ENCODE peak calls at places on chromosomes 4 and X, in six cellular contexts. X, S, D, F, J and V are unnamed samples.

GRCh38 chrX:19964017-19964710 is 26.7 kb downstream of the BCLAF3 start:
- DNase-seq in X (no peak), S (no peak), D (no peak), F (no peak), J (no peak), V (peak; percentile 62)

GRCh38 chr4:105944535-105944934 is 49.3 kb downstream of the NPNT start:
- DNase-seq in X (peak; percentile 53), S (no peak), D (no peak), F (no peak), J (no peak), V (no peak)

GRCh38 chrX:147351644-147352043 is 537.1 kb upstream of the CXorf51A start:
- DNase-seq in X (no peak), S (no peak), D (no peak), F (no peak), J (no peak), V (no peak)

GRCh38 chr4:118265312-118266144 is 87.3 kb downstream of the PRSS12 start:
- DNase-seq in X (peak; percentile 17), S (peak; percentile 71), D (no peak), F (no peak), J (peak; percentile 60), V (no peak)

GRCh38 chrX:121642415-121642814 is 595.0 kb downstream of the GLUD2 start:
- DNase-seq in X (peak; percentile 33), S (no peak), D (no peak), F (no peak), J (no peak), V (peak; percentile 2)

GRCh38 chrX:15127010-15127409 is 142.9 kb downstream of the ASB9 start:
- DNase-seq in X (no peak), S (no peak), D (no peak), F (no peak), J (no peak), V (peak; percentile 40)

GRCh38 chr4:148126825-148127224 is 315.4 kb downstream of the NR3C2 start:
- DNase-seq in X (peak; percentile 3), S (no peak), D (no peak), F (no peak), J (no peak), V (no peak)

GRCh38 chr4:158949094-158949493 is 153.8 kb upstream of the RAPGEF2 start:
- DNase-seq in X (peak; percentile 56), S (no peak), D (no peak), F (no peak), J (no peak), V (peak; percentile 35)

GRCh38 chrX:148940411-148940996 is 440.1 kb downstream of the AFF2 start:
- DNase-seq in X (no peak), S (no peak), D (no peak), F (no peak), J (no peak), V (no peak)

GRCh38 chr4:107619065-107619464 is 101.0 kb downstream of the PAPSS1 start:
- DNase-seq in X (peak; percentile 90), S (no peak), D (no peak), F (no peak), J (no peak), V (no peak)

GRCh38 chr4:150855981-150856510 is 159.0 kb downstream of the LRBA start:
- DNase-seq in X (no peak), S (no peak), D (no peak), F (no peak), J (no peak), V (no peak)
- TF ChIP-seq EZH2phosphoT487 in X (no peak), S (no peak), D (no peak), F (no peak), J (no peak), V (no peak)

DNA sequence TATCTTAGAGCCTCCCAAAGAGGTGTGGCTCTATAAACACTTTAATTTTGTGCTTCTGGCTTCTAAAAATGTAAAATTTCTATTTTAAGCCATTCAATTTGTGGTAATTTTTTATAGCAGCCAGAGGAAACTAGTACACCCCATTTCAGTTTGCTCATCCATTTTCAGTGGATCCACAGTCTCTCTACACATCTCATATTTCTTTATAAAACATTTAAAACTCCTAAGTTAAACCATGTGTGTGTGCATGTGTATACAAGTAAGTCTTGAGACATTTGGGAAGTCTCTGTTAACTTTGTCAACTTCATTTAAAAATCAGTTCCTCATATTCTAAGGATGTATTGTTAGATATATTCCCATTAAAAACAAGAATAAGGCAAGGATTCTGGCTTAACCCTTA is 273.2 kb downstream of the IL15 start:
- DNase-seq in X (no peak), S (no peak), D (no peak), F (no peak), J (no peak), V (no peak)
- TF ChIP-seq EZH2phosphoT487 in X (no peak), S (no peak), D (no peak), F (no peak), J (no peak), V (no peak)

DNA sequence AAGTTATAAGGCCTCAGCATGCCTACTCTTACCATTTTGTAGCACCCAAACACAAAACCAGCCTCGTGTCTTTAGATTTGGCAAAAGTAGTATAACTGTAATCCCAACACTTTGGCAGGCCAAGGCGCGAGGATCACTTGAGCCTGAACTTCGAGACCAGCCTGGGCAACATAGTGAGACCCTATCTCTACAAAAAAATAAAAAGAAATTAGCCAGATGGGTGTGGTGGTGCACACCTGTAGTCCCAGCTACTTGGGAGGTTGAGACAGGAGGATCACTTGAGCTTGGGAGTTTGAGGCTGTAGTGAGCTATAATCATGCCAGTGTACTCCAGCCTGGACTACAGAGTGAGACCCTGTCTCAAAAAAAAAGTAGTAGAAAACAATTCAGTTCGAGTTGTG is 17.6 kb downstream of the SYAP1 start:
- DNase-seq in X (no peak), S (no peak), D (no peak), F (no peak), J (no peak), V (no peak)
- TF ChIP-seq EZH2phosphoT487 in X (no peak), S (no peak), D (no peak), F (no peak), J (no peak), V (no peak)

DNA sequence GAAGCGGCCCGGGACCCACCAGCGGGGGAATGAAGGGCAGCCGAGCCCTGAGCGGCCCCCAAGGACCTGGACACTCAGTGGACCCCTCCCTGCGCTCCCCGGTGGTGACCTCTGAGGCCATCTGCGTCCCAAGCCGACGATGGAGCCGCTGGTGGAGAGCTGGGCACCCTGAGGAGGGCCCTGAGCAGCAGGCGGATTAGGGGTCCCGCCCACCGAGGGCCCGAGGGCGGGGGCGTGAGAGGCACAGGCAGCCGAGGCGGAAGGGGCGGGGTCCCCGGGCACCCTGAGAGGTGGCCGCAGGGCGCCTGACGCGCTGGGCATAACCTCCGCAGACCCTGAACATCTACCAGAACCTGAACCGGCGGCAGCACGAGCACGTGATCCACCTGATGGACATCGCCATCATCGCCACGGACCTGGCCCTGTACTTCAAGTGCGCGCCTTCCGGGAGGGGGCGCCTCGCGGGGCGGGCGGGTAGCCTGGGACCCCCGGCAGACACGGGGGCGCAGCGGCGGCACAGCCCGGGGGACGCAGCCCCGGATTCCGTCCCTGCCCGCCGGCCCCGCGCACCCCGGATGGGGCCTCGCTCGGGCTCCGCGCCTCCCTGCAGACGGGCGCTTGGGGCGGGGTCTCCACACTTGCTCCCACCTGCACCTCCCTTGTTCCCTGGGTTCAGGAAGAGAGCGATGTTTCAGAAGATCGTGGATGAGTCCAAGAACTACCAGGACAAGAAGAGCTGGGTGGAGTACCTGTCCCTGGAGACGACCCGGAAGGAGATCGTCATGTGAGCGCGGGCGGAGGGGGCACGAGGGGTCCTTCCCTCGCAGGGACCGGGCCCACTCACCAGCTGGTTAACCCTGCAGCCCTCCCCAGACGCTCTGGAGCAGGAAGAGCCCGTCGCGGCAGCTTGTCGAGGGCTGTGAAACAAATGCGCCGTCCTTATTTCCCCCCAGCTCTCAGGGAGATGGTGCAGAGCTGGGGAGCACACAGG is 10.3 kb downstream of the ATP5ME start:
- DNase-seq in X (no peak), S (peak; percentile 95), D (peak; percentile 83), F (no peak), J (peak; percentile 84), V (no peak)
- TF ChIP-seq EZH2phosphoT487 in X (no peak), S (no peak), D (no peak), F (no peak), J (no peak), V (no peak)